ENCODE peak calls at places on chromosomes 4 and X, in four cellular contexts. M is heart left ventricle, A is SJCRH30, L is hepatocyte. V is an unnamed sample.

GRCh38 chr4:17027495-17027894 is 129.1 kb upstream of the LDB2 start:
- DNase-seq in M (no peak), A (no peak), L (no peak), V (peak)

GRCh38 chr4:48944252-48944651 is 37.7 kb upstream of the OCIAD2 start:
- DNase-seq in M (no peak), A (no peak), L (no peak), V (peak)

GRCh38 chr4:145034727-145035211 is 63.2 kb downstream of the ANAPC10 start:
- DNase-seq in M (no peak), A (peak), L (peak), V (peak)

GRCh38 chrX:19342331-19342906 is 1.3 kb upstream of the PDHA1 start:
- DNase-seq in M (no peak), A (peak), L (peak), V (no peak)

GRCh38 chrX:69277961-69278795 is 112.9 kb upstream of the PJA1 start:
- DNase-seq in M (no peak), A (peak), L (no peak), V (no peak)

GRCh38 chrX:41796577-41796976 is 72.6 kb downstream of the GPR82 start:
- DNase-seq in M (no peak), A (peak), L (no peak), V (no peak)

GRCh38 chr4:65467280-65467679 is 203.0 kb downstream of the EPHA5 start:
- DNase-seq in M (no peak), A (no peak), L (no peak), V (peak)

GRCh38 chr4:683982-684571 is 4.9 kb downstream of the SLC49A3 start:
- DNase-seq in M (peak), A (peak), L (peak), V (no peak)

GRCh38 chr4:119037709-119038463 is 97.7 kb upstream of the MYOZ2 start:
- DNase-seq in M (no peak), A (no peak), L (no peak), V (no peak)
- H3K27ac ChIP-seq in M (peak), A (no peak), L (no peak), V (no peak)

DNA sequence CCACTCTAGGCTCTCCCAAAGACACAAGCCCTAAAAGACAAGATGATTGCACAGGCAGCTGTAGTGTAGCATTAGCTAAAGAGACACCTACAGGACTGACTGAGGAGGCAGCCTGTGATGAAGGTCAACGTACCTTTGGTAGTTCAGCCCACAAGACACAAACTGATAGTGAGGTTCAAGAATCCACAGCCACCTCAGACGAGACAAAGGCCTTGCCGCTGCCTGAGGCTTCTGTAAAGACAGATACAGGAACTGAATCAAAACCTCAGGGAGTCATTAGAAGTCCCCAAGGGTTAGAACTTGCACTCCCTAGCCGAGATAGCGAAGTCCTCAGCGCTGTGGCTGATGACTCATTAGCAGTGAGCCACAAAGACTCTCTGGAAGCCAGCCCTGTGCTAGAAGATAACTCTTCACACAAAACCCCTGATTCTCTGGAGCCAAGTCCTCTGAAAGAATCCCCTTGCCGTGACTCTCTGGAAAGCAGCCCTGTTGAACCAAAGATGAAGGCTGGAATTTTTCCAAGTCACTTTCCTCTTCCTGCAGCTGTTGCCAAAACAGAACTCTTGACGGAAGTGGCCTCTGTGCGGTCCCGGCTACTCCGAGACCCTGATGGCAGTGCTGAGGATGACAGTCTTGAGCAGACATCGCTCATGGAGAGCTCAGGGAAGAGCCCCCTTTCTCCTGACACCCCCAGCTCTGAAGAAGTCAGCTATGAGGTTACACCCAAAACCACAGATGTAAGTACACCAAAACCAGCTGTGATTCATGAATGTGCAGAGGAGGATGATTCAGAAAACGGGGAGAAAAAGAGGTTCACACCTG is 306.3 kb downstream of the ANK2 start:
- DNase-seq in M (peak), A (peak), L (peak), V (peak)
- H3K27ac ChIP-seq in M (peak), A (peak), L (peak), V (peak)

DNA sequence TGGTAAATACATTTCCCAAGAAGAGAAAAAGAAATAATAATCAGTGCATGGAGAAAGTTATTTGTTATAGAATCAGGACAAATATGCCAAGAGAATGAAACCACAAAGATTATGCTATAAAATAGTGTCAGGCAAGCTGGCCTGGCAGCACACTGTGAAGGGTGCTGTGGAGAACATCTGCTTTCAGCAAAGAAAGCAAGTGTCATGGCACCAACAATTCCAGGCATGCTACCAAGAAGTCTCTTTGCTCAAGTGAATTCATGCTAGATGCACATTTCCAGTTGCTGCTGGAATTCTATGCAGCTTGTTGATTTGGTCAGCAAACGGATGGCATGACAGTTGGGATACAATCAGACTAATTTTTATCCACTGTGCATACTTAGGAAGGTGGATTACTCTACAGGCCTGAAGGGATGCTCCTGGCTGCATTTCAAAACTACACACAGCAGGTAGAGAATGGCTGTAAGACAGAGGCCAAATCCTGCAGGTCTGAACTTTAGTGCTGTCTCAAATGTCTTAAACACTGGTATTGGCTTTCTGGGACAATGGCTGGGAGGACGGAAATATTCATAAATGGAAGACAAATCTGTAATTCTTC is 154.6 kb upstream of the FAT1 start:
- DNase-seq in M (no peak), A (no peak), L (no peak), V (no peak)
- H3K27ac ChIP-seq in M (no peak), A (no peak), L (no peak), V (no peak)

DNA sequence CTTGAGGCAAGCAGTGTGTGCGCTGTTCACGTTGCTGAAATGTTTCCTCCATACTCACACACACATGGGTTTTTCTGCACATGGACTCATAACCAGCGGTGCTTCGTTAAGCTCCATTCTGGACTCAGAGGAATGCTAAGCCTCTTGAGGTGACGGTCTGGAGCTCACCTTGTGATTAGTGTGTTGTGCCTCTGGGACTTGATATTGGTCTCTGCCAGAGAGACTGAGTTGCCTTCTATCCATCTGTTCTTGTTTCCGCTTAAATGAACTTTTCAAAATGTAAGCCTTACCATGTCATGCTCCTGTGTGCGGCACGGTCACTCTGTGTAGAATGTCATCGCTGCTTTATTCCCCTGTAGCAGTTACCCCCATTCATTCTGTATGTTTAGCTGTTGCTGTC is 42.5 kb downstream of the ADD1 start:
- DNase-seq in M (no peak), A (no peak), L (no peak), V (no peak)
- H3K27ac ChIP-seq in M (no peak), A (no peak), L (no peak), V (no peak)

DNA sequence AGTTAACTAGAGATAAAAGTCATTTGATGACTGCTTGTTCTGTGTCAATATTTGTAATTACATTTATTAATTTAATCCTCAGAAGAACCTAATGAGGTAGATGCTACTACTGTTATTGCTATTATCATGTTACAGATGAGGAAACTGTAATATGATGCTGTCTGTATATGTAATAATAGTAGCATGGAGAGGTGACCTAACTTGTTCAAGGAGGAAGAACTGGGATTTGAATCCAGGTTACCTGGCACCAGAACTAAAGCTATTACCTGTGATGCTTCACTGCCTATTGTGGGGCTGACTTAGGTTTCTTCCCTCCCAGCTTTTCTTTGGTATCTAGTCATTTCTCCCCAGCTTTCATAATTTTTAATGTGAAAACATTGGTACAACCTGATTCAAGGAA is 43.6 kb downstream of the RAPGEF2 start:
- DNase-seq in M (no peak), A (no peak), L (no peak), V (peak)
- H3K27ac ChIP-seq in M (no peak), A (no peak), L (no peak), V (no peak)

GRCh38 chrX:46758956-46759644 is at the start of gene SLC9A7:
- DNase-seq in M (peak), A (peak), L (peak), V (peak)
- H3K27ac ChIP-seq in M (no peak), A (no peak), L (no peak), V (no peak)

GRCh38 chrX:13716455-13716854 is 18.0 kb downstream of the TRAPPC2 start:
- DNase-seq in M (no peak), A (no peak), L (no peak), V (no peak)

GRCh38 chrX:13719192-13719856 is 15.1 kb downstream of the TRAPPC2 start:
- DNase-seq in M (no peak), A (no peak), L (no peak), V (no peak)

GRCh38 chrX:13717697-13718483 is 16.5 kb downstream of the TRAPPC2 start:
- DNase-seq in M (no peak), A (no peak), L (no peak), V (no peak)

GRCh38 chrX:13721371-13721770 is 13.0 kb downstream of the TRAPPC2 start:
- DNase-seq in M (no peak), A (no peak), L (no peak), V (no peak)

GRCh38 chrX:13716905-13717304 is 17.5 kb downstream of the TRAPPC2 start:
- DNase-seq in M (no peak), A (no peak), L (no peak), V (no peak)
- H3K27ac ChIP-seq in M (no peak), A (no peak), L (no peak), V (no peak)

GRCh38 chr4:112897548-112897947 is 151.9 kb upstream of the ANK2 start:
- DNase-seq in M (no peak), A (peak), L (no peak), V (no peak)
- H3K27ac ChIP-seq in M (no peak), A (no peak), L (no peak), V (no peak)

V was measured in RWPE1.